ENCODE peak calls at places on chromosome 3, in ten cellular contexts. C is NAMALWA, A is islet precursor cell, G is amniotic stem cell, K is fibroblast of lung, M is cerebellar nuclear complex, N is cardiac muscle cell, Y is pons, E is heart right ventricle, L is HFFc6. W is an unnamed sample.

GRCh38 chr3:94234177-94234788 is 171.4 kb downstream of the NSUN3 start:
- DNase-seq in G (no peak), M (no peak), E (no peak), Y (peak; percentile 46), L (peak; percentile 51), C (peak; percentile 60), N (peak; percentile 56), A (no peak), K (peak; percentile 49), W (peak; percentile 27)

GRCh38 chr3:156433910-156434309 is 121.0 kb downstream of the SSR3 start:
- DNase-seq in E (no peak), M (no peak), N (peak; percentile 27), G (no peak), C (no peak), K (peak; percentile 46), L (no peak), A (no peak), Y (no peak), W (no peak)

GRCh38 chr3:131077904-131078303 is 51.2 kb downstream of the NEK11 start:
- DNase-seq in L (no peak), A (no peak), C (no peak), M (no peak), G (no peak), K (no peak), N (no peak), Y (no peak), E (no peak), W (no peak)

GRCh38 chr3:43185656-43186375 is 79.9 kb upstream of the POMGNT2 start:
- DNase-seq in Y (no peak), K (peak; percentile 2), N (peak; percentile 11), L (peak; percentile 90), M (no peak), C (no peak), E (no peak), A (peak; percentile 30), G (peak; percentile 42), W (no peak)

GRCh38 chr3:131322946-131323505 is 58.5 kb upstream of the NUDT16 start:
- DNase-seq in N (no peak), Y (no peak), K (no peak), E (no peak), G (no peak), L (no peak), M (no peak), C (no peak), A (no peak), W (no peak)

GRCh38 chr3:182925330-182925943 is 54.9 kb downstream of the DCUN1D1 start:
- DNase-seq in A (no peak), G (no peak), L (no peak), Y (no peak), N (peak; percentile 67), K (peak; percentile 47), M (no peak), E (peak; percentile 24), C (peak; percentile 19), W (no peak)

GRCh38 chr3:49377483-49377882 is 19.3 kb upstream of the GPX1 start:
- DNase-seq in E (no peak), L (no peak), A (no peak), M (no peak), Y (no peak), C (peak; percentile 16), G (no peak), K (peak; percentile 89), N (peak; percentile 55), W (peak; percentile 73)

GRCh38 chr3:191502583-191502982 is 41.6 kb downstream of the PYDC2 start:
- DNase-seq in E (no peak), N (no peak), L (peak; percentile 12), G (no peak), C (peak; percentile 18), K (no peak), M (no peak), Y (no peak), A (no peak), W (peak; percentile 21)

GRCh38 chr3:10647376-10647775 is 142.0 kb upstream of the ATP2B2 start:
- DNase-seq in L (no peak), Y (no peak), C (no peak), K (no peak), N (no peak), E (no peak), A (no peak), G (no peak), M (no peak), W (no peak)

GRCh38 chr3:105653161-105653560 is 215.7 kb downstream of the CBLB start:
- DNase-seq in L (no peak), M (no peak), E (no peak), G (no peak), K (no peak), A (no peak), N (no peak), C (no peak), Y (no peak), W (peak; percentile 9)

GRCh38 chr3:27467545-27467944 is 16.6 kb downstream of the SLC4A7 start:
- DNase-seq in Y (peak; percentile 66), M (no peak), C (peak; percentile 74), E (no peak), N (peak; percentile 74), K (peak; percentile 46), L (peak; percentile 42), G (no peak), A (no peak), W (peak; percentile 47)

GRCh38 chr3:57803647-57804081 is 47.6 kb downstream of the SLMAP start:
- DNase-seq in M (no peak), Y (peak; percentile 28), E (no peak), K (peak; percentile 94), C (no peak), G (peak; percentile 56), A (peak; percentile 68), L (peak; percentile 92), N (peak; percentile 90), W (no peak)

GRCh38 chr3:182782149-182782548 is 11.2 kb upstream of the ATP11B start:
- DNase-seq in Y (no peak), K (no peak), A (no peak), N (no peak), C (no peak), E (no peak), L (no peak), M (no peak), G (no peak), W (no peak)

GRCh38 chr3:64321747-64322146 is 96.5 kb upstream of the PRICKLE2 start:
- DNase-seq in E (no peak), N (peak; percentile 68), Y (no peak), C (no peak), A (peak; percentile 92), G (peak; percentile 70), L (peak; percentile 82), K (peak; percentile 95), M (no peak), W (no peak)

GRCh38 chr3:177300039-177300833 is 103.0 kb upstream of the TBL1XR1 start:
- DNase-seq in K (peak; percentile 78), N (peak; percentile 64), L (peak; percentile 9), C (peak; percentile 41), G (no peak), Y (peak; percentile 41), A (no peak), E (no peak), M (no peak), W (peak; percentile 27)

GRCh38 chr3:112463250-112463649 is 36.0 kb downstream of the BTLA start:
- DNase-seq in Y (no peak), G (no peak), K (no peak), E (no peak), M (no peak), L (no peak), C (no peak), A (no peak), N (no peak), W (peak; percentile 8)

GRCh38 chr3:140391041-140391440 is 286.8 kb upstream of the TRIM42 start:
- DNase-seq in E (no peak), C (no peak), N (no peak), K (no peak), A (peak; percentile 78), M (no peak), Y (no peak), G (no peak), L (no peak), W (no peak)

GRCh38 chr3:33787328-33788009 is 11.0 kb upstream of the PDCD6IP start:
- DNase-seq in A (peak; percentile 87), K (peak; percentile 62), G (peak; percentile 43), N (peak; percentile 82), C (peak; percentile 88), E (no peak), L (peak; percentile 74), Y (peak; percentile 60), M (peak; percentile 30), W (peak; percentile 76)

GRCh38 chr3:195263925-195264575 is 6.9 kb downstream of the XXYLT1 start:
- DNase-seq in C (no peak), E (no peak), Y (no peak), G (no peak), N (no peak), M (no peak), A (no peak), L (no peak), K (no peak), W (no peak)

GRCh38 chr3:30319713-30320112 is 286.7 kb upstream of the TGFBR2 start:
- DNase-seq in E (no peak), K (peak; percentile 39), C (peak; percentile 60), N (peak; percentile 63), G (peak; percentile 27), M (no peak), Y (no peak), L (peak; percentile 63), A (peak; percentile 71), W (peak; percentile 52)

GRCh38 chr3:33115024-33115768 is 1.4 kb downstream of the CRTAP start:
- DNase-seq in A (peak; percentile 92), N (peak; percentile 88), C (no peak), L (peak; percentile 90), Y (peak; percentile 87), K (peak; percentile 93), E (peak; percentile 24), G (peak; percentile 60), M (peak; percentile 49), W (peak; percentile 52)

W was measured in OCI-LY7.